ENCODE peak calls at places on chromosomes 16 and 17, in four cellular contexts. One of them, this sample, is unnamed.

GRCh38 chr16:48158296-48158695 is 2.5 kb upstream of the ABCC12 start:
- DNase-seq in IMR-90: peak; percentile 75
- DNase-seq in stomach: no peak
- DNase-seq in transverse colon: no peak
- DNase-seq in this sample: no peak

GRCh38 chr17:67624886-67625656 is 92.7 kb upstream of the NOL11 start:
- DNase-seq in IMR-90: no peak
- DNase-seq in stomach: no peak
- DNase-seq in transverse colon: no peak
- DNase-seq in this sample: no peak

GRCh38 chr16:60091076-60091475 is 1357.0 kb upstream of the GOT2 start:
- DNase-seq in IMR-90: no peak
- DNase-seq in stomach: no peak
- DNase-seq in transverse colon: no peak
- DNase-seq in this sample: no peak

GRCh38 chr17:31508310-31509094 is 117.0 kb downstream of the RAB11FIP4 start:
- DNase-seq in IMR-90: peak; percentile 8
- DNase-seq in stomach: peak; percentile 48
- DNase-seq in transverse colon: no peak
- DNase-seq in this sample: no peak

GRCh38 chr17:43900858-43901754 is 6.2 kb downstream of the MPP2 start:
- DNase-seq in IMR-90: no peak
- DNase-seq in stomach: no peak
- DNase-seq in transverse colon: no peak
- DNase-seq in this sample: no peak

GRCh38 chr16:22217890-22218730 is 12.0 kb downstream of the EEF2K start:
- DNase-seq in IMR-90: no peak
- DNase-seq in stomach: no peak
- DNase-seq in transverse colon: no peak
- DNase-seq in this sample: no peak

GRCh38 chr17:17420561-17421269 is 56.1 kb upstream of the MED9 start:
- DNase-seq in IMR-90: peak; percentile 54
- DNase-seq in stomach: no peak
- DNase-seq in transverse colon: no peak
- DNase-seq in this sample: peak; percentile 31

GRCh38 chr17:63405741-63406261 is 40.3 kb downstream of the CYB561 start:
- DNase-seq in IMR-90: peak; percentile 92
- DNase-seq in stomach: no peak
- DNase-seq in transverse colon: no peak
- DNase-seq in this sample: no peak

GRCh38 chr17:15392326-15392739 is 50.9 kb upstream of the TEKT3 start:
- DNase-seq in IMR-90: peak; percentile 96
- DNase-seq in stomach: no peak
- DNase-seq in transverse colon: no peak
- DNase-seq in this sample: no peak

GRCh38 chr17:59839646-59840328 is 53.0 kb downstream of the TUBD1 start:
- DNase-seq in IMR-90: no peak
- DNase-seq in stomach: no peak
- DNase-seq in transverse colon: no peak
- DNase-seq in this sample: no peak

GRCh38 chr17:59842901-59843652 is 49.7 kb downstream of the TUBD1 start:
- DNase-seq in IMR-90: peak; percentile 97
- DNase-seq in stomach: peak; percentile 74
- DNase-seq in transverse colon: peak; percentile 76
- DNase-seq in this sample: peak; percentile 76

GRCh38 chr17:59838196-59838911 is 54.4 kb downstream of the TUBD1 start:
- DNase-seq in IMR-90: no peak
- DNase-seq in stomach: no peak
- DNase-seq in transverse colon: no peak
- DNase-seq in this sample: no peak

GRCh38 chr17:59840908-59841666 is 51.7 kb downstream of the TUBD1 start:
- DNase-seq in IMR-90: peak; percentile 50
- DNase-seq in stomach: no peak
- DNase-seq in transverse colon: no peak
- DNase-seq in this sample: no peak

DNA sequence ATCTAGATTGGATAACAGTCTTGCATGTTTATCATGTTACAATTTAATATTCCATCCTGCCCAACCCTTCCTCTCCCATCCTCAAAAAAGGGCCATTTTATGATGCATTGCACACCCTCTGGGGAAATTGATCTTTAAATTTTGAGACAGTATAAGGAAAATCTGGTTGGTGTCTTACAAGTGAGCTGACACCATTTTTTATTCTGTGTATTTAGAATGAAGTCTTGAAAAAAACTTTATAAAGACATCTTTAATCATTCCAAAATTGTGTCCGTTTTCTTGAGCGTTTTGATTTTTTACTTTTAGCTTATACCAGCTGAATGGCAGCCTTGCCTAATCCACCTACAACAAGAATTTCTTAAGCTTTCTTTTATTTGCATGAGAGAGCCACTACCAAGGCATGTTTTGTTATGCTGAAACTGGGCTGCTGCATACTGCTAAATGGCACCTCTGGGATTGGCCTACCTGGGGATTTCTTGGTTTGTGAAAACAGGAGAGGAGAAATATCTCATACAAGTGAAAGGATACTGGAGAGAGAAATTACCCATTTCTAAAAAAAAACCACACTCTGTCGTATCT is 52.3 kb downstream of the TUBD1 start:
- DNase-seq in IMR-90: no peak
- DNase-seq in stomach: no peak
- DNase-seq in transverse colon: no peak
- DNase-seq in this sample: no peak
- H3K4me3 ChIP-seq in IMR-90: peak overlapping the region; percentile 83
- H3K4me3 ChIP-seq in stomach: peak overlapping the region; percentile 56
- H3K4me3 ChIP-seq in transverse colon: peak overlapping the region; percentile 79
- H3K4me3 ChIP-seq in this sample: peak overlapping the region; percentile 68

DNA sequence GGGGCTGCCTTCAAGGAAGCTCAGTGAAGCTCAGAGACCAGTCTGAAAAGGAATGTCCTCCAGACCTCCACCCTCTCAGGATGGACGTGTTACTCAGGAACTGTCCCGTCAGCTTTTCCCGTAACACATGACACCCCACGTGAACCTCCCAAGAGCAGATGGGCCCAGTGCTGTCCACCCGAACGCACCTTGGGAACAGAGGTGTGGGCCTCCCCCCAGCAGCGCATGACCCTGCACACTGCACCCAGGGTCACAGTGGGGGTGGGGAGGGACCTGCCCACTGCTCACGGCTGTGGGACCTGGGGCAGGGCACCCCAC is 21.9 kb downstream of the SLC7A5 start:
- DNase-seq in IMR-90: no peak
- DNase-seq in stomach: no peak
- DNase-seq in transverse colon: no peak
- DNase-seq in this sample: no peak
- H3K27ac ChIP-seq in IMR-90: no peak overlapping the region
- H3K27ac ChIP-seq in stomach: peak overlapping the region; percentile 91
- H3K27ac ChIP-seq in transverse colon: no peak overlapping the region
- H3K27ac ChIP-seq in this sample: peak overlapping the region; percentile 98

DNA sequence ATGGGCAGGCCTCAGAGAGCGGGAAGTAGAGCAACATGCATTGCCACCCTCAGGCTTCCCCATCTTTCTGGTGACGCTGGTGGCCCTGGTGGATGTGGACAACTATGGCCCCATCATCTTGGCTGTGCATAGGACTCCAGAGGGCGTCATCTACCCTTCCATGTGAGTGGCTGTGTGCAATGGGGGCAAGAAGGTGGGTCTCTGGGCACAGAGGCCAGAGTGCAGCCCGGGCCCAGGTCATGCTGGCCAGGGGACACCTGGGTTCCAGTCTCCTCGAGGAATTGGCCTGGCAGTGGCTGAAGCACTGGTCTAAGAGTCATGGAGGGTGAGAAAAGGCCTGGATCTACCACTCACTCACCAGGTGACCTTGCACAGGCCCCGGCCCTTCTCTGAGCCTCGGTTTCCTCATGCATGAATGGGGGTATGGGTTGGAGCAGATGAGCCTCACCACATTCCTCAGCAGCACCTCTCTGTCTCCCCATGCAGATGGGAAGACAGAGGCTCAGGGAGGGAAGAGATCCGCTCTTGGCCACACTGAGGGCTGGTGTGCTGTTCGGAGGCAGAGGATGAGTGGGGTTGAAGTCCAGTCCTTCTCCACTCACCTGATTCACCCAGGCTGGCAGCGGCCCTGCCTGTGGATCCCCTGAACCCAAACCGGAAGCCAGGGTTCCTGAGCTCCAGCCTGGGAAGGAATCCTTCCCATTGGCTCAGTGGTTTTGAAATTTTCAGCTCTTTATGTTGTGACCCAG is 7.2 kb upstream of the ADGRG3 start:
- DNase-seq in IMR-90: no peak
- DNase-seq in stomach: no peak
- DNase-seq in transverse colon: no peak
- DNase-seq in this sample: no peak
- TF ChIP-seq CTCF in IMR-90: no peak
- TF ChIP-seq CTCF in stomach: no peak
- TF ChIP-seq CTCF in transverse colon: no peak
- TF ChIP-seq CTCF in this sample: no peak

GRCh38 chr17:7700510-7700909 is 4.5 kb upstream of the EFNB3 start:
- DNase-seq in IMR-90: no peak
- DNase-seq in stomach: no peak
- DNase-seq in transverse colon: no peak
- DNase-seq in this sample: no peak

GRCh38 chr17:7704601-7705268 is at the start of gene EFNB3:
- DNase-seq in IMR-90: no peak
- DNase-seq in stomach: no peak
- DNase-seq in transverse colon: no peak
- DNase-seq in this sample: no peak

GRCh38 chr17:7703584-7704574 is 1.1 kb upstream of the EFNB3 start:
- DNase-seq in IMR-90: no peak
- DNase-seq in stomach: peak; percentile 29
- DNase-seq in transverse colon: no peak
- DNase-seq in this sample: no peak

GRCh38 chr17:7701681-7702080 is 3.3 kb upstream of the EFNB3 start:
- DNase-seq in IMR-90: no peak
- DNase-seq in stomach: no peak
- DNase-seq in transverse colon: no peak
- DNase-seq in this sample: no peak

DNA sequence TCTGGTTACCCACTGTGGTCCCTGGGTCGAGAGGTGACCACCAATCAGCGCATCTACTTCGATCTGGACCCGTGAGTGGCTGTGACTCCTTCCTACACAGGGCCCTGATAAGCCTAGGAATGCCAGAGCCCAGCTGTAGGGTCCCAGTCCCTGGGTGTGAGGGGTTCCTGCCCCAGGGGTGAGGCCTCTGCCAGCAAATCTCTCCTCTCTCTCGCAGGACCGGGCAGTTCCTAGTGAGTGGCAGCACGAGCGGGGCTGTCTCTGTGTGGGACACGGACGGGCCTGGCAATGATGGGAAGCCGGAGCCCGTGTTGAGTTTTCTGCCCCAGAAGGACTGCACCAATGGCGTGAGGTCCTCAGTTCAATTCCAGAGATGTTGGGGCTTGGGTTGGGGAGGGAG is 2.2 kb upstream of the EFNB3 start:
- DNase-seq in IMR-90: no peak
- DNase-seq in stomach: no peak
- DNase-seq in transverse colon: no peak
- DNase-seq in this sample: no peak
- H3K4me3 ChIP-seq in IMR-90: no peak overlapping the region
- H3K4me3 ChIP-seq in stomach: no peak overlapping the region
- H3K4me3 ChIP-seq in transverse colon: no peak overlapping the region
- H3K4me3 ChIP-seq in this sample: no peak overlapping the region

DNA sequence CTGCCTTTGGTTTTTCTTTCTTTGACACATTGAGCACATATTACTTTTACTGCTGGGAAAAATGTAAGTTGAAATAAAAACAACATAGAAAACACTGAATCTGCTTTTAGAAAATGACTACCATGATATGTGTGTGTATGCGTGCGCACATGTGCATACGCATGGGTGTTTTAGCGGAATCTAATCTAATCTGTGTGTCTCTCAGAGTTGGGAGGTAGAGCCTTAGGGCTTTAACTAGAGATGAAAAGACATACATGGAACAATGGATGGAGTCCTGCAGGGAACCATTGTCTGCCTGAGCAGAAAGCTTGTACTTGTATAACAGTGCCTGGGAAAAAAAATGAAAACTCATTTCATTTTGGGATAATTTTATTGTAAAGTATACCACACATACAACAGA is 12.4 kb downstream of the SLFN5 start:
- DNase-seq in IMR-90: no peak
- DNase-seq in stomach: no peak
- DNase-seq in transverse colon: no peak
- DNase-seq in this sample: no peak
- H3K27ac ChIP-seq in IMR-90: no peak overlapping the region
- H3K27ac ChIP-seq in stomach: peak overlapping the region; percentile 80
- H3K27ac ChIP-seq in transverse colon: peak overlapping the region; percentile 77
- H3K27ac ChIP-seq in this sample: no peak overlapping the region

GRCh38 chr16:76854234-76854633 is 336.8 kb upstream of the MON1B start:
- DNase-seq in IMR-90: no peak
- DNase-seq in stomach: no peak
- DNase-seq in transverse colon: no peak
- DNase-seq in this sample: no peak
- TF ChIP-seq CTCF in IMR-90: peak; percentile 9
- TF ChIP-seq CTCF in stomach: no peak
- TF ChIP-seq CTCF in transverse colon: no peak
- TF ChIP-seq CTCF in this sample: peak; percentile 18

DNA sequence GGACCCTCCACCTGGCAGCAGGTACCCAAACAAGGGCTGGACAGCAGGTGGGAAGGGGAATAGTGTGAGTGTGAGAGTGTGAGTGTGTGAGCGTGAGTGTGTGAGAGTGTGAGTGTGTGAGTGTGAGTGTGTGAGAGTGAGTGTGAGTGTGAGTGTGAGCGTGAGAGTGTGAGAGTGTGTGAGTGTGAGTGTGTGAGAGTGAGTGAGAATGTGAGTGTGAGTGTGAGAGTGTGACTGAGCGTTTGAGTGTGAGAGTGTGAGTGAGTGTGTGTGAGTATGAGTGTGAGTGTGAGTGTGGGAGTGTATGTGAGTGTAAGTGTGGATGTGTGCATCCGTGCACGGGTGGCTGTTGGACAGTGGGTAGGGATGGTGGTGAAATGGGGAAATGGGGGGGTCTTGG is 352 bp downstream of the ADGRG1 start:
- DNase-seq in IMR-90: no peak
- DNase-seq in stomach: no peak
- DNase-seq in transverse colon: no peak
- DNase-seq in this sample: no peak
- H3K4me3 ChIP-seq in IMR-90: peak overlapping the region; percentile 20
- H3K4me3 ChIP-seq in stomach: peak overlapping the region; percentile 25
- H3K4me3 ChIP-seq in transverse colon: no peak overlapping the region
- H3K4me3 ChIP-seq in this sample: no peak overlapping the region

DNA sequence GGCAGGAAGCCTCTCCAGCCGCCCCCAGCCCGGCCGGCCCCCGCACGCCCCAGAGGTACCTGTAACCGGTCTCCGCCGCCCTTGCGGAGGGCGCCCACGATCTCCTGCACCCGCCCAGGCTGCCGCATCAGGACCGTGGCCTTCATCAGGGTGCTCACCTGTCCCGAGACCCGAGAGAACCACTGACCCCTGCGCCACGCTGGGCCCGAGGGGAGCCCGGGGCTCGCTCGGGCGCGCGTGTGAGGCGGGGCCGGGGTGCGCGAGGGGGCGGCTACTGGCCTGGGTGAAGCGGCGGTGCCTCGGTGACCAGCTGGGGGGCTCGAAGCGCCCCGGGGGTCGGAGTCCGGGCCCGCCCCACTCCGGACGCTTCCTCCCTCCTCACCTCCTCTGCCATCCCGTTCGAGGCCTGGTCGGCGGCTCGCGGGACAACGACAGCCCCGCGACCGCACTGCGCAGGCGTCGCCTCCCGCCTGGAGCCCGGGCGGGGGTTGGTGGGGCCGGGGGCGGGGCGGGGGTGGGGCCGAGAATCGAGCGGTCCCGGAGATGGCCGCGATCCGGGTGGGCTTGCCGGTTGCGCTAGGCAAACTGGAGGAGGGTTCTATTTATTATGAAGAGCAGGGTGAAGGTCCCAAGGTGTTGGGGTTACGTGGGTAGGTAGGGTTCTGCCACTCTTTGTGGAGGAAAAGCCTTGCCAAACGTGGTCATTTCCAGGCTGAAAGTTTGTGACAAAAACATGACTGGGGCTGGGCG is at the start of gene NT5C3B:
- DNase-seq in IMR-90: no peak
- DNase-seq in stomach: peak; percentile 67
- DNase-seq in transverse colon: peak; percentile 66
- DNase-seq in this sample: no peak
- H3K27ac ChIP-seq in IMR-90: peak within 1 kb of the TSS; percentile 64
- H3K27ac ChIP-seq in stomach: peak within 1 kb of the TSS; percentile 68
- H3K27ac ChIP-seq in transverse colon: peak within 1 kb of the TSS; percentile 87
- H3K27ac ChIP-seq in this sample: peak within 1 kb of the TSS; percentile 14